ENCODE peak calls at places on chromosomes 5 and 9, in six cellular contexts. X is A549, U is neural crest cell, E is GM23248, T is NCI-H1930, J is HTR-8/SVneo. G is an unnamed sample.
A peak's percentile ranks its signal among the peaks of the same experiment; 100 is the strongest.

GRCh38 chr9:81628897-81629296 is 60.5 kb downstream of the TLE1 start:
- DNase-seq in X (peak; percentile 80), U (no peak), E (no peak), T (no peak), J (no peak), G (no peak)

GRCh38 chr9:106846847-106847246 is 16.1 kb upstream of the ZNF462 start:
- DNase-seq in X (no peak), U (no peak), E (peak; percentile 62), T (no peak), J (peak; percentile 30), G (no peak)

GRCh38 chr9:134707031-134707680 is 65.6 kb downstream of the COL5A1 start:
- DNase-seq in X (no peak), U (no peak), E (peak; percentile 64), T (no peak), J (peak; percentile 65), G (no peak)

GRCh38 chr5:106094128-106094726 is 1576.5 kb downstream of the EFNA5 start:
- DNase-seq in X (peak; percentile 27), U (no peak), E (peak; percentile 44), T (peak; percentile 1), J (peak; percentile 5), G (no peak)

GRCh38 chr9:121067655-121068054 is 7.1 kb upstream of the CNTRL start:
- DNase-seq in X (no peak), U (no peak), E (no peak), T (no peak), J (no peak), G (no peak)

GRCh38 chr5:179880066-179880650 is 21.5 kb upstream of the MRNIP start:
- DNase-seq in X (no peak), U (no peak), E (no peak), T (no peak), J (no peak), G (no peak)

GRCh38 chr5:51162245-51162644 is 221.0 kb upstream of the ISL1 start:
- DNase-seq in X (no peak), U (no peak), E (no peak), T (no peak), J (no peak), G (no peak)

GRCh38 chr5:54836959-54837534 is 148.3 kb downstream of the ESM1 start:
- DNase-seq in X (no peak), U (no peak), E (peak; percentile 31), T (no peak), J (no peak), G (no peak)

GRCh38 chr9:126506361-126507317 is 107.1 kb upstream of the LMX1B start:
- DNase-seq in X (no peak), U (no peak), E (no peak), T (no peak), J (no peak), G (no peak)

GRCh38 chr9:93193373-93193725 is 9.4 kb downstream of the WNK2 start:
- DNase-seq in X (no peak), U (no peak), E (no peak), T (no peak), J (no peak), G (no peak)

GRCh38 chr9:36997414-36997813 is 36.7 kb downstream of the PAX5 start:
- DNase-seq in X (no peak), U (no peak), E (peak; percentile 32), T (no peak), J (peak; percentile 33), G (no peak)

GRCh38 chr9:17847908-17848307 is 269.0 kb downstream of the SH3GL2 start:
- DNase-seq in X (no peak), U (no peak), E (no peak), T (no peak), J (no peak), G (no peak)

GRCh38 chr5:112635771-112636170 is 101.9 kb upstream of the APC start:
- DNase-seq in X (no peak), U (no peak), E (no peak), T (no peak), J (no peak), G (no peak)

GRCh38 chr9:92245005-92245797 is 48.3 kb downstream of the IARS1 start:
- DNase-seq in X (no peak), U (no peak), E (peak; percentile 88), T (no peak), J (peak; percentile 23), G (no peak)

GRCh38 chr9:84323777-84324317 is 16.7 kb downstream of the SLC28A3 start:
- DNase-seq in X (no peak), U (no peak), E (no peak), T (no peak), J (no peak), G (no peak)

GRCh38 chr5:79794347-79794746 is 104.7 kb downstream of the CMYA5 start:
- DNase-seq in X (no peak), U (no peak), E (no peak), T (no peak), J (no peak), G (no peak)

GRCh38 chr5:179128041-179128365 is 67.8 kb downstream of the ZNF354C start:
- DNase-seq in X (no peak), U (no peak), E (no peak), T (no peak), J (no peak), G (no peak)

GRCh38 chr5:109483395-109483974 is 73.7 kb upstream of the PJA2 start:
- DNase-seq in X (no peak), U (no peak), E (no peak), T (no peak), J (no peak), G (no peak)

GRCh38 chr5:53674114-53674513 is 113.7 kb downstream of the NDUFS4 start:
- DNase-seq in X (no peak), U (no peak), E (no peak), T (no peak), J (no peak), G (no peak)

GRCh38 chr9:16002816-16003215 is 450.0 kb downstream of the CCDC171 start:
- DNase-seq in X (peak; percentile 21), U (no peak), E (peak; percentile 35), T (no peak), J (no peak), G (no peak)

GRCh38 chr5:124206540-124206939 is 539.9 kb downstream of the ZNF608 start:
- DNase-seq in X (no peak), U (no peak), E (peak; percentile 2), T (no peak), J (no peak), G (no peak)

GRCh38 chr5:126095001-126095400 is 328.2 kb upstream of the GRAMD2B start:
- DNase-seq in X (no peak), U (no peak), E (no peak), T (no peak), J (no peak), G (no peak)

GRCh38 chr9:115042781-115043509 is 75.0 kb downstream of the TNC start:
- DNase-seq in X (no peak), U (no peak), E (peak; percentile 52), T (no peak), J (no peak), G (no peak)

GRCh38 chr9:33151007-33151557 is 16.1 kb downstream of the B4GALT1 start:
- DNase-seq in X (peak; percentile 53), U (no peak), E (peak; percentile 99), T (no peak), J (no peak), G (no peak)

GRCh38 chr9:98192503-98193335 is at the start of gene CORO2A:
- DNase-seq in X (peak; percentile 71), U (peak; percentile 62), E (peak; percentile 87), T (peak; percentile 82), J (peak; percentile 81), G (peak; percentile 43)

GRCh38 chr9:113620377-113621161 is 157.0 kb downstream of the RGS3 start:
- DNase-seq in X (peak; percentile 82), U (no peak), E (peak; percentile 88), T (no peak), J (peak; percentile 89), G (no peak)

GRCh38 chr5:38059876-38060275 is 198.5 kb upstream of the EGFLAM start:
- DNase-seq in X (no peak), U (no peak), E (no peak), T (no peak), J (no peak), G (no peak)

GRCh38 chr9:134225816-134226215 is 61.5 kb upstream of the RNU6ATAC start:
- DNase-seq in X (no peak), U (no peak), E (no peak), T (no peak), J (no peak), G (no peak)

GRCh38 chr5:157198277-157199058 is 17.8 kb downstream of the ITK start:
- DNase-seq in X (no peak), U (no peak), E (no peak), T (no peak), J (no peak), G (no peak)

GRCh38 chr9:85055506-85056202 is 386.1 kb downstream of the NTRK2 start:
- DNase-seq in X (no peak), U (no peak), E (no peak), T (no peak), J (no peak), G (no peak)

GRCh38 chr5:6585168-6585567 is 47.7 kb downstream of the NSUN2 start:
- DNase-seq in X (no peak), U (no peak), E (no peak), T (no peak), J (no peak), G (no peak)

GRCh38 chr5:178234753-178235599 is 2.4 kb upstream of the PHYKPL start:
- DNase-seq in X (peak; percentile 66), U (peak; percentile 93), E (peak; percentile 76), T (peak; percentile 43), J (peak; percentile 77), G (peak; percentile 62)

GRCh38 chr5:149271717-149272558 is at the start of gene AFAP1L1:
- DNase-seq in X (peak; percentile 57), U (peak; percentile 29), E (peak; percentile 77), T (no peak), J (peak; percentile 53), G (no peak)

GRCh38 chr5:171413153-171413910 is 6.1 kb upstream of the FGF18 start:
- DNase-seq in X (no peak), U (no peak), E (no peak), T (no peak), J (no peak), G (no peak)

GRCh38 chr5:91098581-91098980 is 284.5 kb downstream of the ARRDC3 start:
- DNase-seq in X (no peak), U (no peak), E (peak; percentile 18), T (no peak), J (no peak), G (no peak)

GRCh38 chr5:179404321-179405053 is 59.2 kb upstream of the ADAMTS2 start:
- DNase-seq in X (no peak), U (no peak), E (peak; percentile 51), T (no peak), J (peak; percentile 41), G (no peak)

G was measured in central memory CD8-positive, alpha-beta T cell.